ENCODE peak calls at places on chromosomes 11 and 22, in five cellular contexts. Q is fibroblast of mammary gland, M is fibroblast of villous mesenchyme, Z is fibroblast of the aortic adventitia, F is fibroblast of lung. D is an unnamed sample.

GRCh38 chr11:66904055-66904454 is 47.2 kb downstream of the LRFN4 start:
- DNase-seq in Q (peak), M (no peak), Z (peak), F (peak), D (no peak)

GRCh38 chr11:104462346-104462745 is 298.4 kb upstream of the PDGFD start:
- DNase-seq in Q (peak), M (peak), Z (peak), F (peak), D (no peak)

GRCh38 chr11:17722000-17722643 is 2.8 kb downstream of the MYOD1 start:
- DNase-seq in Q (peak), M (no peak), Z (peak), F (peak), D (no peak)

GRCh38 chr11:5621580-5621979 is 3.2 kb upstream of the TRIM34 start:
- DNase-seq in Q (no peak), M (no peak), Z (no peak), F (no peak), D (no peak)

GRCh38 chr11:126647735-126648134 is 292.2 kb downstream of the ST3GAL4 start:
- DNase-seq in Q (peak), M (peak), Z (peak), F (peak), D (no peak)

GRCh38 chr11:111539426-111540113 is 950 bp upstream of the LAYN start:
- DNase-seq in Q (no peak), M (peak), Z (no peak), F (no peak), D (no peak)

GRCh38 chr11:120334894-120335462 is 1.2 kb upstream of the ARHGEF12 start:
- DNase-seq in Q (peak), M (peak), Z (peak), F (peak), D (peak)

GRCh38 chr11:69154938-69155301 is 815 bp upstream of the SMIM38 start:
- DNase-seq in Q (no peak), M (no peak), Z (no peak), F (no peak), D (no peak)

GRCh38 chr11:33942954-33943353 is 51.1 kb upstream of the LMO2 start:
- DNase-seq in Q (peak), M (peak), Z (peak), F (peak), D (no peak)

GRCh38 chr11:2815762-2816496 is 69.6 kb downstream of the CDKN1C start:
- DNase-seq in Q (no peak), M (no peak), Z (no peak), F (no peak), D (no peak)

GRCh38 chr11:68340784-68341556 is 28.6 kb downstream of the LRP5 start:
- DNase-seq in Q (peak), M (no peak), Z (peak), F (no peak), D (no peak)

GRCh38 chr11:108206969-108207682 is 15.3 kb downstream of the NPAT start:
- DNase-seq in Q (no peak), M (no peak), Z (no peak), F (no peak), D (no peak)

GRCh38 chr11:92861641-92862040 is 107.8 kb upstream of the MTNR1B start:
- DNase-seq in Q (no peak), M (no peak), Z (no peak), F (no peak), D (no peak)

GRCh38 chr11:110296226-110297081 is at the start of gene RDX:
- DNase-seq in Q (peak), M (peak), Z (peak), F (peak), D (peak)

GRCh38 chr22:28899199-28899853 is 16.0 kb downstream of the ZNRF3 start:
- DNase-seq in Q (no peak), M (no peak), Z (no peak), F (peak), D (peak)

GRCh38 chr11:29448246-29448877 is 568.5 kb downstream of the KCNA4 start:
- DNase-seq in Q (peak), M (no peak), Z (peak), F (peak), D (peak)

GRCh38 chr11:6667733-6668374 is 12.2 kb upstream of the DCHS1 start:
- DNase-seq in Q (peak), M (peak), Z (peak), F (no peak), D (no peak)

GRCh38 chr22:43747877-43748276 is 64.2 kb downstream of the EFCAB6 start:
- DNase-seq in Q (peak), M (no peak), Z (no peak), F (no peak), D (no peak)

GRCh38 chr11:35641206-35641885 is 21.2 kb upstream of the TRIM44 start:
- DNase-seq in Q (no peak), M (peak), Z (peak), F (peak), D (no peak)

GRCh38 chr11:126410649-126411048 is 55.2 kb downstream of the ST3GAL4 start:
- DNase-seq in Q (no peak), M (no peak), Z (peak), F (peak), D (no peak)

GRCh38 chr11:44257338-44258189 is 52.4 kb downstream of the ALX4 start:
- DNase-seq in Q (peak), M (no peak), Z (no peak), F (no peak), D (no peak)

GRCh38 chr11:105618343-105618955 is 8.6 kb downstream of the GRIA4 start:
- DNase-seq in Q (no peak), M (no peak), Z (no peak), F (no peak), D (no peak)

GRCh38 chr11:72758690-72759389 is 6.6 kb upstream of the ARAP1 start:
- DNase-seq in Q (peak), M (peak), Z (peak), F (peak), D (no peak)

GRCh38 chr22:26615830-26616435 is 1.9 kb downstream of the CRYBB1 start:
- DNase-seq in Q (no peak), M (no peak), Z (no peak), F (no peak), D (no peak)

GRCh38 chr11:72224587-72225410 is at the start of gene INPPL1:
- DNase-seq in Q (peak), M (peak), Z (no peak), F (peak), D (peak)

GRCh38 chr11:119721129-119722120 is 7.6 kb downstream of the NECTIN1 start:
- DNase-seq in Q (peak), M (no peak), Z (peak), F (peak), D (no peak)

GRCh38 chr11:134393638-134394037 is 18.4 kb downstream of the B3GAT1 start:
- DNase-seq in Q (no peak), M (no peak), Z (no peak), F (no peak), D (no peak)

GRCh38 chr22:30421695-30422480 is 3.7 kb upstream of the MTFP1 start:
- DNase-seq in Q (no peak), M (no peak), Z (no peak), F (no peak), D (no peak)

GRCh38 chr22:41341990-41342389 is 39.8 kb upstream of the TEF start:
- DNase-seq in Q (peak), M (no peak), Z (no peak), F (no peak), D (no peak)

GRCh38 chr22:32106930-32107329 is 52.2 kb downstream of the C22orf42 start:
- DNase-seq in Q (peak), M (peak), Z (peak), F (peak), D (no peak)

DNA sequence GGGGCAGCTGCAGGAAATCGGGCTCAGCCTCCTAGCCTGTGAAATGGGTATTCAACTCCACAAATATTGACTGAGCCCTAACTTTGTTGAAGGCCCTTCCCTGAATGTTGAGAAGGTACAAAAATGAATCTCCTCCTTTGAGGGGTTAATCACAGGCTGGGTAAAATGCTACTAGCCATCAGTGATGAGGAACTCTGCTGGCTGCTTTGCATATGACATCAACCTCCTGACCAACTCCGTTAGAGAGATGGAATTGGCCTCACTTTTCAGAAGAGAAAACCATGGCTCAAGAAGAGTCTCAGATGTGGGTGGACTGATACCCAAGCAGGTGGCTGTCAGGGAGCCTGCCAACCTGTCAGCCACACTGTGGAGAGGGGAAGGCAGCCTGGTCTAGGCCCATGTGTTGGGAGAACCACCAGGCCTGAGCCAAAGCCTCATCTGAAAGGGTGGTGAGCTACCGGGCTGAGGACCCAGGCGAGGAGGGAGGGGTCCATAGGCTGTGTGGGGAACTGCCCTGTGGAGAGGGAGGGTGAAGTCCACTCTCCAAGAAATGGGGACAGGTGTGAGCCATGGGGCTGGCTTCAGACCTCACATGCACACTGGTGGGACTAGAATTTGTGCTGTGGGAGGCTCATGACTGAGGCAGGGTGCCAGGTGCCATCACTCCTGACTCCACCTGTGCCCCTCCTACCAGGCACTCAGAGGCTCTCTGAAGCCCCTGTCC is 11.8 kb downstream of the CDCA5 start:
- DNase-seq in Q (no peak), M (no peak), Z (no peak), F (no peak), D (no peak)
- TF ChIP-seq CTCF in Q (no peak), M (no peak), Z (no peak), F (no peak), D (no peak)

GRCh38 chr11:62233730-62234129 is 8.3 kb upstream of the SCGB1D2 start:
- DNase-seq in Q (no peak), M (no peak), Z (no peak), F (no peak), D (no peak)
- TF ChIP-seq CTCF in Q (no peak), M (peak), Z (no peak), F (peak), D (no peak)

DNA sequence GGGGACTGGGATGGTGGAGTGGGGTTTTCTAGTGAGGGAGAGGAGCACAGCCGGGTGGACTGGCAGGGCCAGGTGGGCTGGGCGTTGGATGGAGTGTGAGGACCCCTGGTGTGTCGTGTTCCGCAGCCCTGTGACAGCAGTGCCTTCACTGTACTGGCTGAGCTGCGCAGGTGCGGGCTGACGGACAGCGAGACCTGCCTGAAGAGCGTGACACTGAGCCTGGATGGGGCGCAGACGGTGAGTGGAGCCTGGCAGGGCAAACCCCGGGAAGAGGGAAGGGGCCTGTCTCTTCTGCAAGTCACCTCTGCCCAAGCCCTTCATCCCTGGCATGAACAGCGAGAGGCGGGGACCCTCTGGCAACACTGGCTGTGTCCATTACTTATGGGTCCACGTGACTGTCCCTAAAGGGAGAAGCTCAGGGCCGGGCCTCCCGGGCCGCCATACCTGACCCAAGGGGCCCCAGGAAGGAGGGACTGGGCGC is 10.0 kb downstream of the MUC5AC start:
- DNase-seq in Q (no peak), M (no peak), Z (no peak), F (no peak), D (no peak)
- TF ChIP-seq CTCF in Q (no peak), M (no peak), Z (no peak), F (no peak), D (no peak)

DNA sequence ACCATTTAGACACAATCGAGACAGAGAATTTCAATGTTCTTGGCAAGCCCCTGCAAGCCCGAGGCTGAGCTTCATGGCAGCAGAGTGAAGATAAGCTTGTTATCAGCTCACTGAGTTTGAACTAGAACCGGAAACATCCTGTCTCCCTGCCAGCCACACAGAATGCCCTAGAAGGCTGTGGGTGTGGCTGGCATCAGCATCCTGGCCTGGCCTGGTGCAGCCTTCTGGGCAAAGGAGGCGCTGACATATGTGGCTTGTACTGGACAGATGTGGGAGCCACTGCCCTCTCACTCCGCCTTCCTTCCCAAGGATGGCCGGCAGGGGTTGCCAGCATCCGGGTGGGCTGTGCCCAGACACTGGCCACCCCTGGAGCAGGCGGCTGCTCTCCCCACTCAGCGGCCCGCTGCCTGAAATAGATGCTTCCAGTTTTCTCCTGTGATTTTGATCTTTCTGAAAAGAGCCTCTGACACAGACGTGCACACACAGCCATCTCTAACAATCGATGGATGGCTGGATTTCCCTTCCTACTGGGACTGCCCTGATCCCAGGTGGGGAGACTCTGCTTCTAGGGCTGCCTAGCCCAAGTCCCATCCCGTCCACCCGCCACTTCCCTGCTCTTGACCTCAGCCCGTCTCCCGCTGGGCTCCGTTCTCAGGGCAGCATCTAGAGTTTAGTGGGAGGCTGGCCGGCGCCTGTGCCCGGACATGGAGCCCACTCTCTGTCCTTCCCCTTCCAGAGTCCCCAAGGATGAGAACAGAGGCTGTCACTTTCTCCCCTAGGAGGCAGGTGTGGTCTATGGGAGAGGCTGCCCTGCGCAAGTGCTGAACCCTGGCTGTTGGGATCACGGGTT is 149.7 kb downstream of the CTTN start:
- DNase-seq in Q (no peak), M (no peak), Z (no peak), F (no peak), D (no peak)
- TF ChIP-seq CTCF in Q (no peak), M (no peak), Z (no peak), F (no peak), D (no peak)

DNA sequence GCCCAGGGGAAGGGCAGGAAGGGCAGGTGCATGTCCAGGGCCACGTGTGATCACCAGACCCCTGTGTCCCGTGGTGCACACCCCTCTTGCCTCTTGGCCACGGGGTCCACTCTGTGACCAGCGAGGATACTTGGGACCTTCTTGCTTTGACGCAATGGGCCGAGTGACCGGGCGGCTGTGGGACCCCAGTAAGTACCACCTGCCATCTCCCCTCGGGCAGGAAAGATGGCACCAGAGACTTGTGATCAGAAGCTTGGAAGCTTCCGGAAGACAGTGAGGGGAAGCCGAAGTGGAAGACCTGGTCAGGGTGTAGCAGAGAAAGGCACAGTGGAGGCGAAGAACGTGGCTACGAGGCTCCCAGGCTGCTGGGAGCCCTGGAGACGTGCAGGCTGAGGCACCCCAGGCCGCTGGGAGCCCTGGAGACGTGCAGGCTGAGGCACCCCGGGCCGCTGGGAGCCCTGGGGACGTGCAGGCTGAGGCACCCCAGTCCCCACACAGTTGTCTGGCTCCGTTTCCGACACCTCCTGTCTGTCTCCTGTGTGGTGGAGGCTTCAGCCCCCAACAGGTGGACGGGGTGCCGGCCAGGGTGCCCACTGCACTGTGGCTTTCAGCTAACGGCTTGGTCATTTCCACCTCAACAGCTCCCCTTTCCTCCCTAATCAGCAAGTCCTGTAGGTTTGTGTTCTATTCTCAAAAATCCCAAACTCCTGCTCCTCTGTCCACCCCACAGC is 663.5 kb downstream of the BRD1 start:
- DNase-seq in Q (no peak), M (no peak), Z (no peak), F (no peak), D (no peak)
- TF ChIP-seq CTCF in Q (no peak), M (no peak), Z (no peak), F (no peak), D (no peak)

DNA sequence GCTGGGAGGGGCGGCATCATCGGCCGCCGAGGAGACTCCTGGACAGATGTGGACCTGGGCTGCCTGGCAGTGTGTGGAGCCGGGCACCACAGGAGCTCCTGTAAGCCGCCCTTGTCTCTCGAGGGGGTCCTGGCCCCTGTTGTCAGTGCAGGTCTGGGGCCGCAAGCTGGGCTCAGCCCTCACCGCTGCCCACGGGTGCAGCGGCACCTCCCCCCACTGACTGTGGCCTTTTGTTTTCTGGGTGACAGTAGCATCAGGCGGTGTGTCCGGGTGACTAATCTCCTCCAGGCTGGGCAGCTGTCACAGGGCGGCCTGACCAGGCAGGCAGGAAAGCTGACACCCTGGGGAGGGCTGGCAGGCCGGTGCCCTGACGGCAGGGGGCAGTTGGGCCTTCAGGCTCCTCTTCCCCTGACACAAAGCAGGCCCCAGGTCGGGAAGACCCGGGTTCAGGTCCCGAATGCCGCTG is 16.2 kb downstream of the DGKZ start:
- DNase-seq in Q (peak), M (peak), Z (no peak), F (peak), D (no peak)
- TF ChIP-seq CTCF in Q (no peak), M (no peak), Z (no peak), F (no peak), D (no peak)

DNA sequence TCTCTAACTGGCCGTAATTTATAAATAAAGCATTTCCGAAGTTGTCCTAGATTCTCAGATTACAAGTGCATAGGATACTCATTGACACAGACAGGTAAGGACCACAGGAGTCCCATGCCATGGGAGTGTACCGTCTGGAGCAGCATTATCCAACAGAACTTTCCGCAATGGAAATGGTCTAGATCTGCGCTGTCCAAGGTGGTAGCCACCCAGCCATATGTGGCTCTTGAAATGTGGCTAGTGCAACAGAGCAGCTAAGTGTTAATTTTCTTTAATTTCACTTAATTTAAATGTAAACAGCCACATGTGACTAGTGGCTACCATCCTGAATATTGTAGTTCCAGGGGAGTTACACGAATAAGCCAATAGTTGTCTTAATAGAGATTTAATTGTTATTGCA is 71.3 kb downstream of the GALNT18 start:
- DNase-seq in Q (no peak), M (no peak), Z (no peak), F (no peak), D (no peak)
- TF ChIP-seq CTCF in Q (no peak), M (no peak), Z (no peak), F (no peak), D (no peak)

GRCh38 chr22:22770881-22771280 is 116.7 kb upstream of the IGLL5 start:
- DNase-seq in Q (no peak), M (no peak), Z (no peak), F (no peak), D (no peak)

GRCh38 chr22:22768885-22769284 is 118.7 kb upstream of the IGLL5 start:
- DNase-seq in Q (no peak), M (no peak), Z (no peak), F (no peak), D (no peak)

GRCh38 chr22:22770280-22770871 is 117.2 kb upstream of the IGLL5 start:
- DNase-seq in Q (peak), M (peak), Z (peak), F (peak), D (peak)

GRCh38 chr22:22769434-22770279 is 118.0 kb upstream of the IGLL5 start:
- DNase-seq in Q (no peak), M (no peak), Z (no peak), F (no peak), D (no peak)

GRCh38 chr22:22767876-22768602 is 119.6 kb upstream of the IGLL5 start:
- DNase-seq in Q (peak), M (no peak), Z (no peak), F (no peak), D (no peak)
- TF ChIP-seq CTCF in Q (peak), M (peak), Z (peak), F (peak), D (no peak)

GRCh38 chr11:84714316-84714780 is 912.8 kb downstream of the DLG2 start:
- DNase-seq in Q (peak), M (peak), Z (peak), F (peak), D (peak)
- TF ChIP-seq CTCF in Q (peak), M (no peak), Z (peak), F (peak), D (peak)

GRCh38 chr11:117823294-117823940 is 1.1 kb downstream of the FXYD2 start:
- DNase-seq in Q (no peak), M (no peak), Z (no peak), F (no peak), D (no peak)
- TF ChIP-seq CTCF in Q (no peak), M (peak), Z (no peak), F (no peak), D (peak)